ENCODE peak calls at places on chromosomes 12 and 14, in seven cellular contexts. P, L, O, N, K, H and E are unnamed samples.

GRCh38 chr12:92775416-92775815 is 72.6 kb downstream of the PLEKHG7 start:
- DNase-seq in P (no peak), L (no peak), O (no peak), N (no peak), K (no peak), H (no peak), E (no peak)

GRCh38 chr12:8026282-8026637 is 6.3 kb upstream of the FOXJ2 start:
- DNase-seq in P (no peak), L (no peak), O (peak; percentile 84), N (no peak), K (no peak), H (no peak), E (peak; percentile 85)

GRCh38 chr14:35897616-35898111 is 71.5 kb downstream of the BRMS1L start:
- DNase-seq in P (no peak), L (peak; percentile 29), O (no peak), N (no peak), K (no peak), H (peak; percentile 83), E (no peak)

GRCh38 chr14:90625445-90625844 is 190.8 kb downstream of the TTC7B start:
- DNase-seq in P (no peak), L (no peak), O (no peak), N (no peak), K (no peak), H (no peak), E (no peak)

GRCh38 chr12:11875414-11875935 is 195.3 kb upstream of the BCL2L14 start:
- DNase-seq in P (no peak), L (no peak), O (no peak), N (peak; percentile 26), K (no peak), H (no peak), E (no peak)

GRCh38 chr14:52299692-52300278 is 14.3 kb upstream of the PTGER2 start:
- DNase-seq in P (peak; percentile 9), L (peak; percentile 43), O (peak; percentile 76), N (peak; percentile 74), K (peak; percentile 71), H (no peak), E (peak; percentile 89)

GRCh38 chr12:10842862-10843261 is 6.4 kb downstream of the PRR4 start:
- DNase-seq in P (no peak), L (no peak), O (no peak), N (no peak), K (no peak), H (no peak), E (no peak)

GRCh38 chr12:90959538-90960139 is 4.7 kb upstream of the CCER1 start:
- DNase-seq in P (no peak), L (peak; percentile 61), O (peak; percentile 75), N (peak; percentile 72), K (peak; percentile 58), H (no peak), E (peak; percentile 84)

GRCh38 chr14:42869681-42870080 is 1263.0 kb downstream of the LRFN5 start:
- DNase-seq in P (no peak), L (no peak), O (peak; percentile 81), N (peak; percentile 1), K (peak; percentile 86), H (no peak), E (no peak)

GRCh38 chr12:123337053-123337452 is 27.6 kb downstream of the SBNO1 start:
- DNase-seq in P (no peak), L (no peak), O (no peak), N (no peak), K (no peak), H (no peak), E (no peak)

GRCh38 chr12:15116073-15116472 is 105.1 kb downstream of the RERG start:
- DNase-seq in P (no peak), L (no peak), O (no peak), N (peak; percentile 1), K (no peak), H (no peak), E (no peak)

GRCh38 chr12:70366581-70367267 is 634 bp downstream of the KCNMB4 start:
- DNase-seq in P (no peak), L (peak; percentile 31), O (peak; percentile 76), N (peak; percentile 44), K (peak; percentile 31), H (peak; percentile 89), E (peak; percentile 54)

GRCh38 chr12:75784591-75784990 is 247.0 kb downstream of the PHLDA1 start:
- DNase-seq in P (no peak), L (peak; percentile 22), O (peak; percentile 5), N (peak; percentile 23), K (peak; percentile 14), H (no peak), E (peak; percentile 25)

GRCh38 chr12:29673346-29673745 is 110.4 kb downstream of the TMTC1 start:
- DNase-seq in P (no peak), L (no peak), O (peak; percentile 29), N (peak; percentile 38), K (peak; percentile 71), H (no peak), E (peak; percentile 52)

GRCh38 chr12:45168976-45169375 is 46.9 kb upstream of the ANO6 start:
- DNase-seq in P (no peak), L (peak; percentile 4), O (no peak), N (no peak), K (no peak), H (no peak), E (no peak)

GRCh38 chr12:7141351-7142005 is 11.3 kb downstream of the CLSTN3 start:
- DNase-seq in P (no peak), L (no peak), O (no peak), N (no peak), K (no peak), H (no peak), E (no peak)

GRCh38 chr12:72268386-72268785 is 3.8 kb upstream of the TRHDE start:
- DNase-seq in P (no peak), L (no peak), O (no peak), N (no peak), K (no peak), H (no peak), E (no peak)

GRCh38 chr14:81406863-81407262 is 6.7 kb upstream of the STON2 start:
- DNase-seq in P (no peak), L (no peak), O (peak; percentile 62), N (peak; percentile 80), K (peak; percentile 1), H (no peak), E (peak; percentile 40)

GRCh38 chr12:10098762-10099161 is at the start of gene CLEC1A:
- DNase-seq in P (peak; percentile 25), L (no peak), O (no peak), N (no peak), K (no peak), H (peak; percentile 83), E (peak; percentile 3)

GRCh38 chr14:34474187-34474679 is 12.2 kb upstream of the SPTSSA start:
- DNase-seq in P (no peak), L (no peak), O (no peak), N (no peak), K (no peak), H (no peak), E (no peak)

GRCh38 chr14:95534299-95535225 is at the start of gene GLRX5:
- DNase-seq in P (peak; percentile 94), L (peak; percentile 100), O (peak; percentile 99), N (peak; percentile 100), K (peak; percentile 100), H (peak; percentile 99), E (peak; percentile 100)
- H3K4me1 ChIP-seq in P (no peaks in the 10 kb centered on the region), L (peaks cover 7% of the 10 kb centered on the region), O (peaks cover 49% of the 10 kb centered on the region), N (peaks cover 21% of the 10 kb centered on the region), K (peaks cover 13% of the 10 kb centered on the region), H (peaks cover 3% of the 10 kb centered on the region), E (peaks cover 65% of the 10 kb centered on the region)

GRCh38 chr12:57135939-57136338 is 7.7 kb downstream of the LRP1 start:
- DNase-seq in P (no peak), L (no peak), O (peak; percentile 77), N (peak; percentile 87), K (peak; percentile 52), H (peak; percentile 64), E (peak; percentile 62)
- H3K4me1 ChIP-seq in P (peaks cover 21% of the 10 kb centered on the region), L (peaks cover 9% of the 10 kb centered on the region), O (peaks cover 86% of the 10 kb centered on the region), N (peaks cover 39% of the 10 kb centered on the region), K (peaks cover 71% of the 10 kb centered on the region), H (peaks cover 13% of the 10 kb centered on the region), E (peaks cover 94% of the 10 kb centered on the region)

GRCh38 chr12:65634626-65635331 is 189.5 kb upstream of the HMGA2 start:
- DNase-seq in P (no peak), L (peak; percentile 59), O (peak; percentile 87), N (no peak), K (peak; percentile 84), H (no peak), E (peak; percentile 37)
- H3K4me1 ChIP-seq in P (no peaks in the 10 kb centered on the region), L (peaks cover 3% of the 10 kb centered on the region), O (peaks cover 70% of the 10 kb centered on the region), N (no peaks in the 10 kb centered on the region), K (peaks cover 31% of the 10 kb centered on the region), H (peaks cover 22% of the 10 kb centered on the region), E (peaks cover 46% of the 10 kb centered on the region)

GRCh38 chr14:83838221-83838620 is 1691.7 kb upstream of the FLRT2 start:
- DNase-seq in P (no peak), L (no peak), O (no peak), N (no peak), K (peak; percentile 5), H (no peak), E (peak; percentile 55)
- H3K4me1 ChIP-seq in P (no peaks in the 10 kb centered on the region), L (no peaks in the 10 kb centered on the region), O (no peaks in the 10 kb centered on the region), N (no peaks in the 10 kb centered on the region), K (no peaks in the 10 kb centered on the region), H (no peaks in the 10 kb centered on the region), E (no peaks in the 10 kb centered on the region)

DNA sequence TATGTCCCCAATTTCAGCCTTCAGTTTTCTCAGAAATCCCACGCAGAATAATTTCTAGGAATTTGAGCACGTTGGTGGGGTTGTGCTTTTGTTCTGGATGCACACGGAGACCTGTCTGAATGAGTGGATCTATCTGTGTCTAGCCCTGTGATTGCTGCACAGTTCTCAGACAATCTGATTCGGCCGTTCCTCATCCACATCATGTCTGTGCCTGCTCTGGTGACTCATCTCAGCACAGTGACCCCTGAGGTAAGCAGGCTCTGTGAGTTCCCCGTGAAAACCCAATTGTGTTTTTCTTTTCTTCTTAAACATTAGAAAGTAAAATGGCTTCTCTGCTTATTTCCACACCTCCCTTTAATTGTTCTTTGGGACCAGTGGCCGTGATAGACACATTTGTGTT is 20.2 kb downstream of the UBE3B start:
- DNase-seq in P (no peak), L (no peak), O (no peak), N (no peak), K (peak; percentile 79), H (no peak), E (no peak)
- H3K4me1 ChIP-seq in P (no peaks in the 10 kb centered on the region), L (no peaks in the 10 kb centered on the region), O (no peaks in the 10 kb centered on the region), N (no peaks in the 10 kb centered on the region), K (no peaks in the 10 kb centered on the region), H (no peaks in the 10 kb centered on the region), E (no peaks in the 10 kb centered on the region)

DNA sequence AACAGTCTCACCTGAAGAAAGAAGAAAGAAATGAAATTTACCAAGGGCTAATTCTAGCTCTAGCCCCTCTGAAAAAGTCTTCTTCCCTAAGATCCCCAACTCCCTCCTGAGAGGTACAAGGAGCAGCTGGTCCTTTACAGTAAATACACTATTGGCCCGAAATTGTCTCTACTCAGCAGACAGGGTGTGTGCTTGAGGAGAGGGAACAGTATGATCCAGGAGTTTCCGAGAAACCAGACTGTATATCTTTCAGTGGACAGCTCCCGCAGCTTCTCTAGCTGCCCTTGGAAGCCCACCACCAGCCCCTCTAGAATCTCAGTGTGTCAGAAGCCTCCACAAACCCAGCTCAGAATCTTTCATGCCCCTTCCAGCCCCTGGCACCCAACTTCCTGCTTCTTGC is 8.1 kb downstream of the GPR84 start:
- DNase-seq in P (no peak), L (no peak), O (no peak), N (no peak), K (no peak), H (no peak), E (no peak)
- H3K4me1 ChIP-seq in P (peaks cover 17% of the 10 kb centered on the region), L (peaks cover 2% of the 10 kb centered on the region), O (peaks cover 42% of the 10 kb centered on the region), N (peaks cover 68% of the 10 kb centered on the region), K (peaks cover 37% of the 10 kb centered on the region), H (peaks cover 39% of the 10 kb centered on the region), E (peaks cover 63% of the 10 kb centered on the region)